ENCODE peak calls at places on chromosome 11, in seven cellular contexts. Q is HCT116, R is K562, E is HepG2, Y is GM12878, J is H1, Z is SK-N-SH. S is an unnamed sample.
A peak's percentile ranks its signal among the peaks of the same experiment; 100 is the strongest.

GRCh38 chr11:64381350-64381749 is 22.4 kb downstream of the RPS6KA4 start:
- DNase-seq in Q (no peak), R (no peak), E (no peak), Y (no peak), J (no peak), Z (no peak), S (no peak)

GRCh38 chr11:2108675-2109481 is 30.3 kb downstream of the IGF2 start:
- DNase-seq in Q (no peak), R (no peak), E (no peak), Y (no peak), J (no peak), Z (no peak), S (no peak)

GRCh38 chr11:61687420-61687819 is 7.2 kb downstream of the DAGLA start:
- DNase-seq in Q (no peak), R (no peak), E (no peak), Y (no peak), J (no peak), Z (no peak), S (no peak)

GRCh38 chr11:12606597-12606996 is 67.6 kb upstream of the TEAD1 start:
- DNase-seq in Q (no peak), R (no peak), E (no peak), Y (no peak), J (no peak), Z (no peak), S (no peak)

GRCh38 chr11:124961972-124962609 is 8.1 kb downstream of the CCDC15 start:
- DNase-seq in Q (peak; percentile 71), R (peak; percentile 77), E (peak; percentile 78), Y (peak; percentile 51), J (no peak), Z (peak; percentile 60), S (peak; percentile 47)

GRCh38 chr11:47565340-47566165 is at the start of gene PTPMT1:
- DNase-seq in Q (peak; percentile 40), R (peak; percentile 85), E (peak; percentile 68), Y (no peak), J (peak; percentile 86), Z (peak; percentile 94), S (no peak)

GRCh38 chr11:115780625-115781024 is 276.4 kb upstream of the CADM1 start:
- DNase-seq in Q (no peak), R (no peak), E (no peak), Y (no peak), J (no peak), Z (no peak), S (no peak)

GRCh38 chr11:70521475-70522260 is 123.3 kb downstream of the CTTN start:
- DNase-seq in Q (no peak), R (no peak), E (no peak), Y (no peak), J (no peak), Z (peak; percentile 52), S (no peak)

GRCh38 chr11:2074266-2074825 is 64.8 kb downstream of the IGF2 start:
- DNase-seq in Q (no peak), R (peak; percentile 49), E (no peak), Y (no peak), J (peak; percentile 75), Z (no peak), S (peak; percentile 30)

GRCh38 chr11:64716471-64717267 is 6.3 kb downstream of the NRXN2 start:
- DNase-seq in Q (no peak), R (no peak), E (no peak), Y (no peak), J (no peak), Z (peak; percentile 77), S (no peak)

GRCh38 chr11:9103542-9104276 is 12.3 kb upstream of the SCUBE2 start:
- DNase-seq in Q (no peak), R (no peak), E (peak; percentile 45), Y (no peak), J (no peak), Z (no peak), S (no peak)

GRCh38 chr11:62461740-62462522 is 43.1 kb downstream of the SCGB1A1 start:
- DNase-seq in Q (no peak), R (peak; percentile 86), E (no peak), Y (no peak), J (no peak), Z (no peak), S (no peak)

GRCh38 chr11:19164230-19164855 is 37.4 kb downstream of the CSRP3 start:
- DNase-seq in Q (no peak), R (no peak), E (no peak), Y (no peak), J (no peak), Z (no peak), S (no peak)

DNA sequence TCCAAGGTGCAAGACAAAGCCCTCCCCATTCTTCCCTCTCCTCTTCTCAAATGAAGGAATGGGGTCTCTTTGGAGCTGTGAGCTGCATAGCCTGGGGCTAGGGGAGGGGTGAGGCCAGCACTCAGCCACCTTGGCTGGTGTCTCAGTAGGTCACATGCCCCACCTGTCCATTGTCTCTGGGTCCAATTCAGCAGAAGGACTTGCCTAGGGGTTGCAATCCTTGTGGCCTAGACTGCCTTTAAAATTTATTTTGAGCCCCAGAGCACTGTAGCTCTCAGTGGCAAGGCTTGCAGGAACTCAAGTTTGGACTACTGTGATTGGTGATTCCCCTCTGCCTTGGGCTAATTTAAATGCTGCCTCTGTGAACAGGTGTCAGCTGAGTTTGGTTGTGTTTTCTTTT is 336.7 kb downstream of the DDX10 start:
- DNase-seq in Q (no peak), R (no peak), E (no peak), Y (no peak), J (no peak), Z (no peak), S (no peak)
- H3K4me3 ChIP-seq in Q (no peak overlapping the region), R (no peak overlapping the region), E (no peak overlapping the region), Y (no peak overlapping the region), J (no peak overlapping the region), Z (no peak overlapping the region), S (no peak overlapping the region)

GRCh38 chr11:106131998-106132397 is 54.5 kb downstream of the AASDHPPT start:
- DNase-seq in Q (no peak), R (no peak), E (no peak), Y (no peak), J (no peak), Z (no peak), S (no peak)
- TF ChIP-seq YY1 in Q (no peak), R (no peak), E (no peak), Y (no peak), J (no peak), Z (no peak), S (no peak)

GRCh38 chr11:75272391-75272790 is 31.8 kb downstream of the TPBGL start:
- DNase-seq in Q (no peak), R (no peak), E (no peak), Y (no peak), J (no peak), Z (no peak), S (no peak)
- H3K4me1 ChIP-seq in Q (no peaks in the 10 kb centered on the region), R (no peaks in the 10 kb centered on the region), E (no peaks in the 10 kb centered on the region), Y (no peaks in the 10 kb centered on the region), J (no peaks in the 10 kb centered on the region), Z (no peaks in the 10 kb centered on the region), S (peaks cover 3% of the 10 kb centered on the region)

DNA sequence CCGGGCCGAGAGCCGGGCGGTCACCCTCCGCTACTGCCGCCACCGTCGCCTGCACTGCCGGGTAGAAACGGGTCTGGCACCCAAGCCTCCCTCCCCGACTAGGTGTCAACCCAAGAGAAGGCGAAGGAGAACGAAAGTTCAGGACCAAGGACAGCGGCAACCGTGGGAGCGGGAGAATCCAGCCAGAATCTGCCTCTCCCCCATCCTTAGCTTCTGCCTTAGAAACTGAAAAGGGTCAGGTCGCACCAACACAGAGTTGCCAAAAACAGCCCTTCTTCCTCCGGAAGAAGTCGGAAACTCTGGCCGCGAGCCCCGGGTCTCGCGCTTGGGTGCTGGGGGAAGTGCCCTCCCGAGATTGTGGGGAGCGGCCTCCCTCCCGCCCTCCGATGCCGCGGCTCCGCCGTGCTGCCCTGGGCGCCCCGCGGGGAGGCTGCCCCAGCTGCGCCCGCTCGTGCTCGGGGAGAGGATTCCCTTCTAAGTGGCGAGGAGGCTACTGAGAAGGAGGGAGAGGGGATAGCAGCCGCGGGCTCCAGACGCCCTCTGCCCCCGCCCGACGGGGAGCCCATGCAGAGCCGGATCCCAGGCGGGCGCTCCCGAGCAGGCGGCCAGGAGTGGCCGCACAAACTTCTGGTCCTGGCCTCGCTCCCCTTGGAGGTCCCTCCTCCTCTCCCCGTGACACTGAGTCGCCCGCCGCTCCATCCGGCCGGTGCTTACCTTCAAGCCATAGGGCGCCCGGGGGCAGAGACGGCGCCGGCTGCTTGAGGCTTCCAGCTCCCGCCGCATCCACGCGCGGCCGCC is 637 bp downstream of the DRD2 start:
- DNase-seq in Q (no peak), R (peak; percentile 81), E (peak; percentile 28), Y (no peak), J (peak; percentile 98), Z (peak; percentile 87), S (peak; percentile 82)
- H3K4me3 ChIP-seq in Q (no peak overlapping the region), R (no peak overlapping the region), E (no peak overlapping the region), Y (no peak overlapping the region), J (peak overlapping the region; percentile 43), Z (peak overlapping the region; percentile 50), S (peak overlapping the region; percentile 32)

DNA sequence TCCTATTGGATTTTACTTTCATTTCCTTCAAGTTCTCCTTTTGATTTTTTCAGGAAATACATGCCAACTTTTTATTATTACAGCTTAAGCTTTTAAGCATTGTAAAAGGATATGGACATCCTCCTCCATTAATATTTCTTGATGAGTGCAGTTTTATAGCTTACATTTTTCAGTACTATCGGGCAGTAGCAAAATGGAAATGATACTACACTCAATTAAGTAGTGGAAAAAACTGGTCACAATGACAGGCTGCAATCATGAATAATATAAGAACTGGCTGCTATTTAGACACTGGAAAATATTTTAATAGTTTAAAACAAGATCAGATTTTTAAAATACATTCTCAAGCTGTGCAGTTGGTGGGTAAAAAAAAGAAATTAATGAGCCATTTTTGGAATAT is 20.5 kb downstream of the BBOX1 start:
- DNase-seq in Q (no peak), R (no peak), E (no peak), Y (no peak), J (no peak), Z (no peak), S (no peak)
- TF ChIP-seq YY1 in Q (no peak), R (no peak), E (no peak), Y (no peak), J (no peak), Z (no peak), S (no peak)

GRCh38 chr11:26593686-26594085 is 21.6 kb upstream of the MUC15 start:
- DNase-seq in Q (no peak), R (no peak), E (no peak), Y (no peak), J (no peak), Z (no peak), S (no peak)

GRCh38 chr11:26599876-26600434 is 27.9 kb upstream of the MUC15 start:
- DNase-seq in Q (no peak), R (no peak), E (no peak), Y (no peak), J (no peak), Z (no peak), S (no peak)

DNA sequence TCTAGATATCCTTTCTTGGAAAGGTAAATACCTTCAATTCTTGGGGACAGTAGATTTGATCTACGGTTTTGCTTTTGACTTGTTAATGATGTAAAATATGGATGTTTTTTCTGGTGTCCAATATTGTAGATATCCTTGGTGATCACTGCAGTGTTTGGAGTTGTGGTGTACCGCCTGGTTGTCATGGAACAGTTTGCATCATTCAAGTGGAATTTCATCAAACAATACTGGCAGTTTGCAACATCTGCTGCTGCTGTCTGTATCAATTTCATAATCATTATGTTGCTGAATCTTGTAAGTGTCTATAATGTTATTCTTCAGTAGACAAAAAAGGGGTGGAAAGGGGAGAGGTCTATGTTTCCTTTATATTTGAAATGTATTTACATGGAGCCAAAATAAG is 27.4 kb upstream of the MUC15 start:
- DNase-seq in Q (no peak), R (no peak), E (no peak), Y (no peak), J (no peak), Z (no peak), S (no peak)
- H3K4me1 ChIP-seq in Q (no peaks in the 10 kb centered on the region), R (no peaks in the 10 kb centered on the region), E (no peaks in the 10 kb centered on the region), Y (no peaks in the 10 kb centered on the region), J (no peaks in the 10 kb centered on the region), Z (no peaks in the 10 kb centered on the region), S (no peaks in the 10 kb centered on the region)